ENCODE peak calls at places on chromosome 4, in nine cellular contexts. U is pancreas, N is endothelial cell, V is kidney, I is cardiac fibroblast, D is cardiac muscle cell, T is right atrium auricular region, R is fibroblast of pulmonary artery, A is heart right ventricle. G is an unnamed sample.
A peak's percentile ranks its signal among the peaks of the same experiment; 100 is the strongest.

GRCh38 chr4:152340818-152341217 is 195.1 kb downstream of the FBXW7 start:
- DNase-seq in R (no peak), I (no peak), D (no peak), U (no peak), A (no peak), T (no peak), V (no peak), N (no peak), G (no peak)

GRCh38 chr4:109676886-109677285 is 26.4 kb downstream of the CASP6 start:
- DNase-seq in A (no peak), I (no peak), U (no peak), T (no peak), V (no peak), D (peak; percentile 11), N (no peak), R (no peak), G (no peak)

GRCh38 chr4:93888768-93889167 is 60.2 kb downstream of the ATOH1 start:
- DNase-seq in T (no peak), A (no peak), D (no peak), I (no peak), V (no peak), U (no peak), R (no peak), N (no peak), G (no peak)

GRCh38 chr4:74006009-74006476 is 7.6 kb upstream of the CXCL5 start:
- DNase-seq in T (no peak), D (peak; percentile 57), V (no peak), A (no peak), U (no peak), I (peak; percentile 93), N (no peak), R (peak; percentile 50), G (no peak)

GRCh38 chr4:142940614-142941013 is 94.5 kb upstream of the INPP4B start:
- DNase-seq in V (no peak), A (peak; percentile 5), T (no peak), N (no peak), I (no peak), D (no peak), R (no peak), U (peak; percentile 76), G (no peak)

GRCh38 chr4:46586566-46586965 is 196.6 kb upstream of the GABRA2 start:
- DNase-seq in U (no peak), D (no peak), N (no peak), R (no peak), A (no peak), V (no peak), T (no peak), I (no peak), G (no peak)

GRCh38 chr4:121675715-121676114 is 21.1 kb downstream of the ANXA5 start:
- DNase-seq in U (no peak), R (peak; percentile 62), A (no peak), N (no peak), T (no peak), V (no peak), D (peak; percentile 63), I (peak; percentile 45), G (peak; percentile 44)

GRCh38 chr4:189823611-189824010 is 117.1 kb upstream of the FRG1 start:
- DNase-seq in R (no peak), V (no peak), U (no peak), I (no peak), D (no peak), T (no peak), A (no peak), N (no peak), G (no peak)

GRCh38 chr4:24164054-24164453 is 274.2 kb upstream of the PPARGC1A start:
- DNase-seq in N (no peak), D (no peak), I (peak; percentile 10), A (no peak), V (no peak), U (no peak), T (no peak), R (no peak), G (no peak)

GRCh38 chr4:98260047-98260578 is 1.1 kb upstream of the RAP1GDS1 start:
- DNase-seq in A (no peak), N (no peak), V (peak; percentile 86), T (no peak), R (no peak), I (no peak), D (no peak), U (peak; percentile 71), G (peak; percentile 21)

GRCh38 chr4:185887125-185887524 is 75.1 kb upstream of the SORBS2 start:
- DNase-seq in D (no peak), N (no peak), R (no peak), U (no peak), V (no peak), T (no peak), A (no peak), I (no peak), G (no peak)

GRCh38 chr4:187090401-187090800 is 366.7 kb upstream of the FAT1 start:
- DNase-seq in T (no peak), D (no peak), A (no peak), U (no peak), N (no peak), V (no peak), I (no peak), R (no peak), G (peak; percentile 1)

GRCh38 chr4:144461906-144462305 is 184.1 kb upstream of the HHIP start:
- DNase-seq in U (no peak), D (no peak), I (no peak), N (no peak), R (no peak), T (no peak), V (no peak), A (no peak), G (no peak)

GRCh38 chr4:108714880-108715279 is 48.0 kb downstream of the ETNPPL start:
- DNase-seq in I (no peak), A (no peak), R (no peak), U (no peak), N (no peak), T (no peak), D (no peak), V (no peak), G (no peak)

GRCh38 chr4:153931804-153932203 is 142.9 kb upstream of the SFRP2 start:
- DNase-seq in V (no peak), U (no peak), N (no peak), D (no peak), R (peak; percentile 27), T (no peak), I (peak; percentile 69), A (no peak), G (no peak)

DNA sequence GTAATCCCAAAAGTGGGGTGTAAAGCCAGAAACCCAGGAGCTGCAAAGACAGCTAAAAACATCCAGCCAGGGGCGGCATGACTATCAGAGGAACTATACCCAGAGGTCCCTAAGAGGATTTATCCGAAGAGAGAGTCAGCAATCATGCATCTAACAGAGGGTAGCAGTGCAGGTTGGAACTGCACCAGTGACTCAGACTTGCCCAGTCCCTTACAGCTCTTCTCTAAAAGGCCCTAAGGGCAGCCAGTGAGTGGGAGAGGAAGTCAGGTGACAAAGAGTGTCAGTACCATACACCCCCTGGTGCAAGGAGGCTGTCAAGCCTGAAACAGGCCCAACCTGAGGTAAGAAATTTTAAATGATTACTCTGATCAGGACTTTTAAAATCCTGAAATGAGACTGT is 88.1 kb downstream of the CAMK2D start:
- DNase-seq in I (peak; percentile 41), T (no peak), U (no peak), D (no peak), V (no peak), A (no peak), N (no peak), R (no peak), G (peak; percentile 54)
- TF ChIP-seq CTCF in I (no peak), T (no peak), U (no peak), D (no peak), V (no peak), A (no peak), N (no peak), R (no peak), G (peak; percentile 8)

DNA sequence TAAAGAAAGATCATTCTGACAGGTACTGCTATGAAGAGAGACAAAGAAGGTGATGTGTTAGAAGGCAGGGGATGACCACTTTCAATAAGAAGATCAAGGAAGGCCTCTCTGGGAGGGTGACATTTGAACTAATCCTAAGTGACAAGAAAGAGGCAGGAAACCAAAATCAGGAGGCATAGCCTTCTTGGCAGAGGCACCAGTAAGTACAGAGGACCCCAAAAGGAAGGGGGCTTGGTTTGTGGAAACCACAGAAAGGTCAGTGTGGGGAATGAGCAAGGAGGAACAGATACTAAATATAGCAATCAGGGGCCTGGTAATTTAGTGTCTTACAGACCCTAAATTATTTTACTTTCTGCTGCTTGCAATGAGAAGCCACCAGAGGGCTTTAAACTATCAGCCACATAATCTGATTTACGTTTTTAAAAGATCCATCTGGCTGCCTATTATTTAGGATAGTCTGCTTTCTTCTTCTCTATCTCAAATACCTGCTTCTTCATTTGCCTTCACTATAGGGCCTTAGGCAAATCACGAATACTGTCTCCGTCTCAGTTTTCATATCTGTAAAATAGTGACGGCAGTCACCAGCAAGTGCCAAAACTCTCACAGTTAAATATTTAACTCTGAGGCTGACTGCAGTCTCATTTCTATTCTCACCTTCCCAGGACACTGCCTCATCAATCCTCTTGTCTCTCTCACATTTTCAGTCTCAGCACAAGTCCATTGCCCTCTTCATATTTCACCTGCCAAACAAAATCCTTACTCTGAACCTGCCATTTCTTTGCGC is 16.7 kb downstream of the NR3C2 start:
- DNase-seq in R (no peak), T (no peak), I (no peak), N (no peak), V (no peak), D (no peak), U (no peak), A (no peak), G (no peak)
- TF ChIP-seq CTCF in R (no peak), T (no peak), I (no peak), N (no peak), V (no peak), D (no peak), U (no peak), A (no peak), G (no peak)

DNA sequence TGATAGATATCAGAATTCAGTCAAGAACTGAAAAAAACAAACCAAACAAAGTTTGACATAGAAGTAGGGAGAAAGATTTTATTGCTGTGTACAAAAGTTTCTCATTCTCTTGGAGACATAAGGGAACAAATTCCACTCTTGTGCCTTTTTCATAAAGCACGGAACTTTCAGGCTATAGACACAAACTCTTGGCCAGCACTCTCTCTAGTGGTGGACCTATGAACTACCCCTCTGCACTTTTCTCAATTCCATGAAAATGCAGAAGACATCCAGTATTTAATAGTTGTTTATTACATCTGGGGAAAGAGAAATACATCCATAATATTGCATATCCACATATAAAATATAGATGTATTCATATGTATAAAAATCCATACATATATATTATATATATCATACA is 291.6 kb upstream of the HS3ST1 start:
- DNase-seq in U (no peak), R (peak; percentile 78), A (peak; percentile 7), D (peak; percentile 73), T (no peak), I (peak; percentile 54), V (no peak), N (peak; percentile 20), G (peak; percentile 35)
- TF ChIP-seq CTCF in U (peak; percentile 15), R (peak; percentile 96), A (peak; percentile 41), D (peak; percentile 84), T (peak; percentile 54), I (peak; percentile 71), V (peak; percentile 76), N (peak; percentile 78), G (peak; percentile 81)

DNA sequence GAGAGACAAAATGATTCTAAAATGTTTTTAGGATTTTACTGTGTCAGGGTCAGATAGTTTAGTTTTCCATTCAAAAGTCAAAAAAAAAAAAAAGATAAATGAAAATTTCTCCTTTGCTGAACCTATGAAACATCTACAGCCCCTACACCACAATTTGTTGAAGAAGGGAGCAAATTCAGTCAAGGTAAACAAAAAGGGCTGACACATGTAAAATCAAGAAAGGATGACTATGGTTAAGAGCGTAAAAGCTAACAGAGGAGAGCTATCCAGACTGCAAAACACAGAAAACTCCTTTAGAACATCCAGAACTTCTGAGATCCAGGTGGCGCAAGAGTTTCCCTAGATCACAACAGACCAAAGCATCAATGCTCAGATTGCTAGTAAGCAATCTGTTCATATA is 72.2 kb downstream of the RAB28 start:
- DNase-seq in N (no peak), U (no peak), D (no peak), V (no peak), A (no peak), I (no peak), T (no peak), R (no peak), G (no peak)
- TF ChIP-seq CTCF in N (no peak), U (no peak), D (no peak), V (no peak), A (no peak), I (no peak), T (no peak), R (no peak), G (no peak)

G was measured in HFFc6.